ENCODE peak calls at places on chromosomes 6 and 20, in four cellular contexts. One of them, this sample, is unnamed.

GRCh38 chr20:7516631-7517051 is 423.6 kb downstream of the HAO1 start:
- DNase-seq in tibial artery: no peak
- DNase-seq in bronchial epithelial cell: no peak
- DNase-seq in NCI-H1694 treated with DMSO at 0.1 percent for 48 hours: peak
- DNase-seq in this sample: no peak

GRCh38 chr20:62772994-62773858 is 23.0 kb upstream of the MRGBP start:
- DNase-seq in NCI-H1694 treated with DMSO at 0.1 percent for 48 hours: peak
- DNase-seq in tibial artery: no peak
- DNase-seq in bronchial epithelial cell: peak
- DNase-seq in this sample: peak

GRCh38 chr20:53578492-53579222 is 15.0 kb downstream of the ZNF217 start:
- DNase-seq in bronchial epithelial cell: peak
- DNase-seq in tibial artery: no peak
- DNase-seq in NCI-H1694 treated with DMSO at 0.1 percent for 48 hours: peak
- DNase-seq in this sample: peak

GRCh38 chr6:119270545-119270944 is 79.0 kb downstream of the MAN1A1 start:
- DNase-seq in bronchial epithelial cell: no peak
- DNase-seq in tibial artery: no peak
- DNase-seq in NCI-H1694 treated with DMSO at 0.1 percent for 48 hours: no peak
- DNase-seq in this sample: no peak

GRCh38 chr6:168393126-168393870 is 47.7 kb upstream of the SMOC2 start:
- DNase-seq in tibial artery: peak
- DNase-seq in NCI-H1694 treated with DMSO at 0.1 percent for 48 hours: no peak
- DNase-seq in bronchial epithelial cell: no peak
- DNase-seq in this sample: no peak

GRCh38 chr20:1664911-1665310 is 7.3 kb upstream of the SIRPG start:
- DNase-seq in tibial artery: no peak
- DNase-seq in NCI-H1694 treated with DMSO at 0.1 percent for 48 hours: no peak
- DNase-seq in bronchial epithelial cell: no peak
- DNase-seq in this sample: no peak

GRCh38 chr6:137233561-137234504 is 14.6 kb upstream of the IFNGR1 start:
- DNase-seq in NCI-H1694 treated with DMSO at 0.1 percent for 48 hours: no peak
- DNase-seq in bronchial epithelial cell: peak
- DNase-seq in tibial artery: no peak
- DNase-seq in this sample: peak

GRCh38 chr6:134502614-134503541 is 185.0 kb upstream of the SGK1 start:
- DNase-seq in NCI-H1694 treated with DMSO at 0.1 percent for 48 hours: no peak
- DNase-seq in tibial artery: no peak
- DNase-seq in bronchial epithelial cell: peak
- DNase-seq in this sample: peak

GRCh38 chr6:47134476-47135189 is 92.5 kb upstream of the ADGRF1 start:
- DNase-seq in tibial artery: no peak
- DNase-seq in bronchial epithelial cell: peak
- DNase-seq in NCI-H1694 treated with DMSO at 0.1 percent for 48 hours: no peak
- DNase-seq in this sample: peak

GRCh38 chr6:19301980-19302379 is 535.2 kb upstream of the ID4 start:
- DNase-seq in NCI-H1694 treated with DMSO at 0.1 percent for 48 hours: no peak
- DNase-seq in tibial artery: no peak
- DNase-seq in bronchial epithelial cell: peak
- DNase-seq in this sample: peak

GRCh38 chr20:17391108-17391771 is 139.9 kb downstream of the BFSP1 start:
- DNase-seq in NCI-H1694 treated with DMSO at 0.1 percent for 48 hours: no peak
- DNase-seq in tibial artery: no peak
- DNase-seq in bronchial epithelial cell: no peak
- DNase-seq in this sample: no peak

GRCh38 chr6:747006-747405 is 54.1 kb upstream of the EXOC2 start:
- DNase-seq in tibial artery: no peak
- DNase-seq in bronchial epithelial cell: no peak
- DNase-seq in NCI-H1694 treated with DMSO at 0.1 percent for 48 hours: no peak
- DNase-seq in this sample: no peak

GRCh38 chr6:158926429-158926828 is 73.6 kb downstream of the RSPH3 start:
- DNase-seq in NCI-H1694 treated with DMSO at 0.1 percent for 48 hours: no peak
- DNase-seq in tibial artery: no peak
- DNase-seq in bronchial epithelial cell: peak
- DNase-seq in this sample: peak

GRCh38 chr6:45630801-45631200 is 253.1 kb upstream of the SUPT3H start:
- DNase-seq in tibial artery: no peak
- DNase-seq in bronchial epithelial cell: no peak
- DNase-seq in NCI-H1694 treated with DMSO at 0.1 percent for 48 hours: no peak
- DNase-seq in this sample: no peak

GRCh38 chr6:89828988-89829590 is 591 bp upstream of the CASP8AP2 start:
- DNase-seq in NCI-H1694 treated with DMSO at 0.1 percent for 48 hours: no peak
- DNase-seq in tibial artery: no peak
- DNase-seq in bronchial epithelial cell: no peak
- DNase-seq in this sample: no peak

GRCh38 chr6:7021306-7021705 is 86.5 kb upstream of the RREB1 start:
- DNase-seq in tibial artery: no peak
- DNase-seq in NCI-H1694 treated with DMSO at 0.1 percent for 48 hours: no peak
- DNase-seq in bronchial epithelial cell: no peak
- DNase-seq in this sample: no peak

GRCh38 chr6:134421496-134421895 is 103.6 kb upstream of the SGK1 start:
- DNase-seq in tibial artery: no peak
- DNase-seq in NCI-H1694 treated with DMSO at 0.1 percent for 48 hours: no peak
- DNase-seq in bronchial epithelial cell: peak
- DNase-seq in this sample: no peak

GRCh38 chr20:775679-776135 is 7.4 kb upstream of the SLC52A3 start:
- DNase-seq in tibial artery: no peak
- DNase-seq in NCI-H1694 treated with DMSO at 0.1 percent for 48 hours: no peak
- DNase-seq in bronchial epithelial cell: peak
- DNase-seq in this sample: no peak

GRCh38 chr6:145372671-145373123 is 362.6 kb downstream of the EPM2A start:
- DNase-seq in NCI-H1694 treated with DMSO at 0.1 percent for 48 hours: no peak
- DNase-seq in bronchial epithelial cell: peak
- DNase-seq in tibial artery: no peak
- DNase-seq in this sample: peak

GRCh38 chr20:63699466-63700198 is 3.2 kb downstream of the TNFRSF6B start:
- DNase-seq in bronchial epithelial cell: no peak
- DNase-seq in tibial artery: peak
- DNase-seq in NCI-H1694 treated with DMSO at 0.1 percent for 48 hours: no peak
- DNase-seq in this sample: no peak

GRCh38 chr20:56207656-56208055 is 40.9 kb upstream of the MC3R start:
- DNase-seq in NCI-H1694 treated with DMSO at 0.1 percent for 48 hours: no peak
- DNase-seq in tibial artery: no peak
- DNase-seq in bronchial epithelial cell: no peak
- DNase-seq in this sample: no peak

This sample was measured in mammary epithelial cell.